ENCODE peak calls at places on chromosomes 4 and X, in ten cellular contexts. T is NCI-H187 treated with DMSO at 0.1 percent for 48 hours; N is stimulated activated CD4-positive, alpha-beta T cell treated with anti-CD3 and anti-CD28 coated beads, TNF-alpha, amount 100 ng/mL, for 48 hours; P is omental fat pad; Q is GM03348; M is activated CD4-positive, alpha-beta T cell treated with anti-CD3 and anti-CD28 coated beads for 4 hours; S is SK-N-DZ; E is NCI-H2227 treated with DMSO at 0.1 percent for 48 hours; F is foreskin fibroblast; Y is DMS79 treated with DMSO at 0.1 percent for 48 hours. D is an unnamed sample.

GRCh38 chrX:127519323-127519722 is 532.9 kb downstream of the ACTRT1 start:
- DNase-seq in S (peak), F (no peak), Q (no peak), Y (no peak), T (no peak), E (no peak), M (no peak), N (no peak), P (no peak), D (no peak)

GRCh38 chr4:107193989-107194388 is 157.9 kb upstream of the DKK2 start:
- DNase-seq in S (no peak), F (no peak), M (no peak), T (no peak), Y (no peak), N (no peak), Q (no peak), P (no peak), E (no peak), D (no peak)

GRCh38 chr4:22741744-22742143 is 49.0 kb downstream of the GBA3 start:
- DNase-seq in Y (no peak), M (no peak), T (no peak), Q (no peak), S (no peak), P (no peak), E (no peak), N (no peak), F (no peak), D (no peak)

GRCh38 chr4:17327587-17327986 is 184.3 kb downstream of the QDPR start:
- DNase-seq in T (no peak), Y (no peak), P (no peak), Q (peak), S (no peak), M (no peak), E (no peak), F (no peak), N (no peak), D (no peak)

GRCh38 chr4:26787461-26788340 is 72.9 kb upstream of the STIM2 start:
- DNase-seq in M (peak), E (no peak), P (no peak), Q (peak), S (peak), T (peak), Y (peak), N (peak), F (peak), D (peak)

GRCh38 chr4:183563874-183564273 is 59.0 kb downstream of the ING2 start:
- DNase-seq in T (no peak), P (no peak), E (peak), Y (peak), F (no peak), S (no peak), M (no peak), N (no peak), Q (no peak), D (no peak)

GRCh38 chr4:52588097-52588496 is 71.0 kb downstream of the USP46 start:
- DNase-seq in Q (peak), T (no peak), P (no peak), M (no peak), E (no peak), Y (no peak), F (no peak), N (no peak), S (peak), D (peak)

GRCh38 chr4:47427936-47428335 is 35.6 kb downstream of the COMMD8 start:
- DNase-seq in M (no peak), F (no peak), P (no peak), E (no peak), N (no peak), S (no peak), Q (no peak), T (no peak), Y (no peak), D (no peak)

GRCh38 chrX:40423299-40423698 is 157.5 kb upstream of the ATP6AP2 start:
- DNase-seq in M (no peak), T (no peak), Q (no peak), N (no peak), E (peak), F (no peak), Y (peak), P (no peak), S (no peak), D (peak)

GRCh38 chr4:66691101-66691500 is 854.2 kb downstream of the CENPC start:
- DNase-seq in Y (no peak), Q (no peak), P (no peak), M (no peak), S (peak), T (no peak), E (no peak), N (no peak), F (no peak), D (no peak)